ENCODE peak calls at places on chromosomes 13 and 19, in six cellular contexts. Y is spleen, B is IMR-90, H is occipital lobe, T is NCI-H748 treated with DMSO at 0.1 percent for 48 hours, J is thoracic aorta. G is an unnamed sample.

GRCh38 chr13:79119578-79120107 is 286.4 kb downstream of the RBM26 start:
- DNase-seq in Y (peak; percentile 72), B (no peak), H (no peak), T (no peak), J (no peak), G (no peak)

GRCh38 chr19:44530777-44531176 is 1.3 kb upstream of the CEACAM20 start:
- DNase-seq in Y (no peak), B (no peak), H (no peak), T (no peak), J (no peak), G (no peak)

GRCh38 chr19:3573858-3574637 is 1.3 kb downstream of the HMG20B start:
- DNase-seq in Y (peak; percentile 95), B (peak; percentile 93), H (peak; percentile 48), T (peak; percentile 57), J (peak; percentile 68), G (peak; percentile 80)

GRCh38 chr19:17101686-17102628 is 26.4 kb downstream of the MYO9B start:
- DNase-seq in Y (no peak), B (no peak), H (no peak), T (no peak), J (no peak), G (no peak)

GRCh38 chr19:46529622-46530451 is 34.2 kb upstream of the PNMA8B start:
- DNase-seq in Y (peak; percentile 89), B (peak; percentile 54), H (peak; percentile 51), T (peak; percentile 64), J (no peak), G (peak; percentile 78)

GRCh38 chr19:42271861-42272534 is 2.9 kb downstream of the CIC start:
- DNase-seq in Y (peak; percentile 83), B (no peak), H (no peak), T (no peak), J (no peak), G (no peak)

GRCh38 chr19:38736036-38736412 is 8.2 kb downstream of the CAPN12 start:
- DNase-seq in Y (peak; percentile 95), B (no peak), H (no peak), T (peak; percentile 24), J (no peak), G (no peak)

GRCh38 chr13:42600943-42601342 is 27.0 kb downstream of the TNFSF11 start:
- DNase-seq in Y (no peak), B (no peak), H (no peak), T (no peak), J (no peak), G (no peak)

GRCh38 chr19:51327066-51327985 is 14.6 kb downstream of the VSIG10L start:
- DNase-seq in Y (peak; percentile 71), B (peak; percentile 17), H (no peak), T (no peak), J (no peak), G (no peak)

G was measured in dorsolateral prefrontal cortex.